ENCODE peak calls at places on chromosomes 6 and 20, in eight cellular contexts. Z is prostate gland, S is right lobe of liver, I is A549, K is GM23338, W is tibial artery, G is AG10803, Q is left ventricle myocardium inferior. V is an unnamed sample.

GRCh38 chr6:82924799-82925535 is 140.7 kb downstream of the UBE3D start:
- DNase-seq in I (no peak), G (peak), W (no peak), K (no peak), Q (no peak), S (no peak), Z (no peak), V (no peak)

GRCh38 chr6:135358251-135358821 is 139.2 kb downstream of the AHI1 start:
- DNase-seq in G (peak), Z (no peak), Q (no peak), K (no peak), I (peak), S (no peak), W (no peak), V (no peak)

GRCh38 chr20:23132930-23133559 is 46.9 kb upstream of the CD93 start:
- DNase-seq in G (no peak), Z (no peak), S (peak), K (no peak), I (no peak), Q (peak), W (peak), V (peak)

GRCh38 chr6:169795196-169795595 is 43.8 kb downstream of the ERMARD start:
- DNase-seq in Q (no peak), W (no peak), I (no peak), Z (no peak), K (no peak), S (no peak), G (no peak), V (no peak)

GRCh38 chr6:116313377-116313776 is 33.6 kb upstream of the TSPYL1 start:
- DNase-seq in Q (no peak), S (no peak), Z (no peak), K (no peak), W (no peak), I (no peak), G (peak), V (no peak)

GRCh38 chr6:90537723-90538407 is 49.0 kb downstream of the MAP3K7 start:
- DNase-seq in I (no peak), W (no peak), Q (no peak), G (peak), S (no peak), K (no peak), Z (no peak), V (no peak)

GRCh38 chr20:7760261-7761048 is 179.8 kb downstream of the HAO1 start:
- DNase-seq in Z (no peak), G (peak), I (no peak), S (no peak), K (no peak), W (no peak), Q (no peak), V (no peak)

GRCh38 chr6:22145823-22146379 is 150.9 kb downstream of the PRL start:
- DNase-seq in W (no peak), Z (no peak), I (no peak), S (no peak), Q (no peak), K (peak), G (peak), V (no peak)

GRCh38 chr6:28658475-28659249 is 133.0 kb downstream of the GPX5 start:
- DNase-seq in I (no peak), W (no peak), G (peak), Q (no peak), S (no peak), K (peak), Z (no peak), V (no peak)

GRCh38 chr6:29726795-29727194 is 3.6 kb downstream of the HLA-F start:
- DNase-seq in I (no peak), G (no peak), S (no peak), K (no peak), W (no peak), Z (no peak), Q (no peak), V (no peak)

GRCh38 chr20:37567671-37568588 is 40.3 kb upstream of the BLCAP start:
- DNase-seq in Q (no peak), Z (no peak), W (no peak), S (no peak), K (peak), I (no peak), G (no peak), V (no peak)

GRCh38 chr6:100482698-100483097 is 18.0 kb upstream of the SIM1 start:
- DNase-seq in Z (no peak), S (peak), W (no peak), Q (no peak), I (no peak), G (no peak), K (no peak), V (no peak)

GRCh38 chr6:71886184-71887005 is at the start of gene RIMS1:
- DNase-seq in W (no peak), Z (no peak), S (peak), Q (no peak), K (peak), I (peak), G (peak), V (no peak)

GRCh38 chr6:43171284-43172126 is 436 bp downstream of the SRF start:
- DNase-seq in Z (no peak), S (no peak), I (peak), K (no peak), Q (no peak), G (no peak), W (no peak), V (no peak)

GRCh38 chr20:43925786-43926185 is 11.1 kb downstream of the TOX2 start:
- DNase-seq in G (peak), K (no peak), S (peak), Z (no peak), Q (peak), I (no peak), W (peak), V (no peak)

GRCh38 chr20:12528591-12529041 is 480.2 kb upstream of the SPTLC3 start:
- DNase-seq in G (no peak), I (no peak), K (no peak), Q (no peak), W (no peak), Z (no peak), S (no peak), V (no peak)

GRCh38 chr6:99330159-99330558 is 19.3 kb downstream of the FAXC start:
- DNase-seq in I (peak), W (peak), S (peak), Z (peak), Q (no peak), G (peak), K (peak), V (no peak)

GRCh38 chr20:8661229-8662023 is 407.5 kb upstream of the PLCB4 start:
- DNase-seq in S (no peak), Z (no peak), K (no peak), G (no peak), Q (no peak), I (no peak), W (no peak), V (no peak)

GRCh38 chr20:21105429-21106170 is 558 bp downstream of the LINC00237 start:
- DNase-seq in I (no peak), Z (no peak), W (no peak), S (no peak), Q (no peak), K (peak), G (no peak), V (no peak)

GRCh38 chr20:5741089-5741488 is 9.1 kb upstream of the SHLD1 start:
- DNase-seq in I (no peak), W (no peak), S (no peak), Q (no peak), Z (no peak), G (no peak), K (no peak), V (no peak)

GRCh38 chr20:58205850-58206249 is 22.6 kb downstream of the ANKRD60 start:
- DNase-seq in I (no peak), K (no peak), W (no peak), S (no peak), Q (no peak), G (no peak), Z (no peak), V (no peak)

GRCh38 chr20:10648651-10649050 is 25.1 kb downstream of the JAG1 start:
- DNase-seq in S (no peak), Q (no peak), Z (no peak), G (peak), W (peak), I (no peak), K (no peak), V (no peak)

GRCh38 chr6:111922454-111923297 is 49.4 kb upstream of the FYN start:
- DNase-seq in I (no peak), G (peak), W (no peak), S (no peak), Z (no peak), K (no peak), Q (no peak), V (no peak)

GRCh38 chr20:45469336-45470261 is at the start of gene WFDC2:
- DNase-seq in Q (no peak), G (no peak), W (no peak), S (no peak), K (peak), Z (peak), I (no peak), V (peak)

GRCh38 chr20:46434597-46434996 is 28.2 kb upstream of the ELMO2 start:
- DNase-seq in W (no peak), I (no peak), S (no peak), Q (no peak), K (no peak), Z (no peak), G (no peak), V (no peak)

GRCh38 chr6:5950448-5950847 is 56.3 kb downstream of the NRN1 start:
- DNase-seq in Q (no peak), W (no peak), K (peak), G (peak), I (no peak), S (no peak), Z (no peak), V (no peak)

DNA sequence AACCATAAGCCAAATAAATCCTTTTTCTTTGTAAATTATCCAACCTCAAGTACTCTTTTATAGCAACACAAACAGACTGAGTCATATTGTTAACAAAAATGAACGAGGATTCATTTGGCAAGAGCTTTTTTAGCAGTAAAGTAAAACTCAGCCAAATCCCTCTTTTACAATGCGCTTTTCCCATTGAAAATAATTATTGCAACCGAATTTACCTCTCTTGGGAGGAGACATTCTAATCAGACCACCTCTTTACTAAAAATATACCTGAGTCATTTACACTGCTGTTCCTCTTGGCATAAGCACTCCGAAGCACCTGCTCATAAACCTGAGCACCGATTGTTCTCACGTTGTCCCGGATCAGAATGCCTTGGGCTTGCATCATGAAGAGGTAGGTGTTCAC is 57.4 kb downstream of the B4GALT5 start:
- DNase-seq in W (no peak), I (no peak), K (no peak), Z (peak), S (no peak), Q (no peak), G (peak), V (peak)
- TF ChIP-seq CTCF in W (no peak), I (no peak), K (no peak), Z (no peak), S (no peak), Q (no peak), G (no peak), V (no peak)

GRCh38 chr6:152272486-152272885 is 364.7 kb downstream of the SYNE1 start:
- DNase-seq in G (no peak), I (no peak), S (no peak), Z (no peak), Q (no peak), K (no peak), W (no peak), V (no peak)

GRCh38 chr6:152271681-152272464 is 365.3 kb downstream of the SYNE1 start:
- DNase-seq in Z (no peak), K (no peak), S (no peak), W (peak), I (no peak), G (peak), Q (peak), V (peak)

GRCh38 chr6:152270301-152270925 is 366.7 kb downstream of the SYNE1 start:
- DNase-seq in S (no peak), Z (no peak), K (no peak), Q (no peak), G (peak), W (no peak), I (no peak), V (no peak)

GRCh38 chr6:152273002-152273401 is 364.2 kb downstream of the SYNE1 start:
- DNase-seq in S (no peak), W (peak), I (no peak), G (peak), Q (no peak), Z (no peak), K (no peak), V (peak)

DNA sequence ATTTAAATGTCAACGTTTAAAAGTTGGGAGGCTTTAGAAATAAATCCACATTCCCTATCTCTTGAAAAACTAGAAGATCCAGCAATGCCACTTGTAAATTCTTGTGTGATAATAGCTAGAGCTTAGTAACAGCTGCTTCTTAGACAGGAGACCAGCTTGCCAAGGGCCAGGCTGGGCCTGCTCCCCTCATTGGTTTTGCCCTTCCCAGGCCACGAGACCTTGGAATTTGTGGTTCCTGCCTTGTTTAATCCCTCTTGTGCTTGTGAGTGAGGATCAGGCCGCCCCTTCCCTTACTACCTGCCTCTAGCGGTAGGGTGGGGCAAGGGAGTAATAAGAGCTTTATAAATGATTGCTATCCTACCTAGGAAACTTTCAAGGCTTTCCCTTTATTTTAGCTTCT is 363.5 kb downstream of the SYNE1 start:
- DNase-seq in I (no peak), Z (no peak), Q (no peak), G (peak), S (no peak), K (peak), W (no peak), V (peak)
- TF ChIP-seq CTCF in I (no peak), Z (no peak), Q (no peak), G (no peak), S (no peak), K (peak), W (no peak), V (no peak)

GRCh38 chr6:148747493-148748160 is 797 bp downstream of the UST start:
- DNase-seq in Z (peak), W (peak), S (peak), I (peak), G (peak), K (peak), Q (peak), V (peak)

GRCh38 chr6:148745926-148746325 is 904 bp upstream of the UST start:
- DNase-seq in S (no peak), Q (no peak), W (no peak), I (no peak), Z (no peak), K (no peak), G (no peak), V (no peak)

GRCh38 chr6:148747145-148747492 is 289 bp downstream of the UST start:
- DNase-seq in G (peak), I (peak), K (peak), S (peak), Q (peak), W (peak), Z (peak), V (no peak)

GRCh38 chr6:148743476-148743875 is 3.4 kb upstream of the UST start:
- DNase-seq in G (no peak), K (no peak), Z (no peak), Q (no peak), W (no peak), I (no peak), S (no peak), V (no peak)

GRCh38 chr6:148746363-148747144 is at the start of gene UST:
- DNase-seq in W (peak), Q (peak), Z (peak), S (peak), I (peak), G (peak), K (peak), V (peak)
- TF ChIP-seq CTCF in W (no peak), Q (peak), Z (peak), S (peak), I (peak), G (peak), K (peak), V (no peak)

GRCh38 chr20:51467971-51468626 is 74.4 kb downstream of the NFATC2 start:
- DNase-seq in K (no peak), Q (no peak), S (no peak), G (no peak), W (no peak), I (no peak), Z (no peak), V (no peak)
- TF ChIP-seq CTCF in K (no peak), Q (no peak), S (no peak), G (no peak), W (no peak), I (no peak), Z (no peak), V (no peak)